ENCODE peak calls at places on chromosome 9, in seven cellular contexts. F, G, N, R, X, H and T are unnamed samples.

GRCh38 chr9:78325343-78325742 is 28.4 kb downstream of the PSAT1 start:
- DNase-seq in R (peak; percentile 27), X (peak; percentile 51), H (peak; percentile 50), N (no peak), G (no peak), F (no peak), T (no peak)

GRCh38 chr9:101341958-101342357 is 42.8 kb downstream of the BAAT start:
- DNase-seq in R (no peak), F (no peak), N (no peak), G (no peak), H (no peak), X (no peak), T (no peak)

GRCh38 chr9:12882430-12882829 is 107.6 kb downstream of the LURAP1L start:
- DNase-seq in N (no peak), R (peak; percentile 72), X (no peak), F (no peak), H (no peak), G (no peak), T (no peak)

GRCh38 chr9:135468866-135469521 is 10.6 kb upstream of the PPP1R26 start:
- DNase-seq in F (no peak), H (no peak), G (no peak), R (peak; percentile 46), X (no peak), N (peak; percentile 26), T (no peak)

GRCh38 chr9:31588010-31588409 is 796.4 kb upstream of the ACO1 start:
- DNase-seq in H (peak; percentile 11), G (no peak), R (no peak), F (no peak), X (no peak), N (no peak), T (peak; percentile 4)

GRCh38 chr9:84146893-84147705 is 166.5 kb downstream of the RMI1 start:
- DNase-seq in F (no peak), R (no peak), X (no peak), N (no peak), H (no peak), G (no peak), T (no peak)

GRCh38 chr9:97696025-97696822 is 916 bp downstream of the XPA start:
- DNase-seq in R (peak; percentile 24), G (no peak), H (no peak), X (no peak), F (no peak), N (peak; percentile 8), T (no peak)

GRCh38 chr9:34636791-34637355 is 714 bp downstream of the SIGMAR1 start:
- DNase-seq in G (no peak), X (no peak), R (peak; percentile 22), F (no peak), N (no peak), H (no peak), T (peak; percentile 49)

GRCh38 chr9:68608763-68609162 is 68.1 kb upstream of the TMEM252 start:
- DNase-seq in N (no peak), H (no peak), F (no peak), X (no peak), G (no peak), R (no peak), T (no peak)

GRCh38 chr9:92656537-92656925 is 13.4 kb downstream of the IPPK start:
- DNase-seq in G (no peak), F (no peak), R (no peak), N (no peak), H (no peak), X (no peak), T (no peak)

GRCh38 chr9:32405506-32405905 is 21.1 kb downstream of the ACO1 start:
- DNase-seq in R (no peak), F (no peak), G (no peak), H (no peak), N (no peak), X (no peak), T (no peak)

GRCh38 chr9:109272045-109272444 is 48.8 kb downstream of the EPB41L4B start:
- DNase-seq in N (no peak), R (no peak), G (no peak), F (no peak), H (no peak), X (no peak), T (no peak)